ENCODE peak calls at places on chromosomes 16 and 17, in nine cellular contexts. One of them, this sample, is unnamed.

GRCh38 chr17:16872836-16873653 is 98.9 kb downstream of the TNFRSF13B start:
- DNase-seq in astrocyte of the cerebellum: no peak
- DNase-seq in left colon: peak
- DNase-seq in HEK293T: peak
- DNase-seq in stimulated activated CD4-positive, alpha-beta T cell treated with anti-CD3 and anti-CD28 coated beads, Interleukin-4, amount 100 ng/mL, for 4 hours: peak
- DNase-seq in HuH-7: peak
- DNase-seq in ACHN: peak
- DNase-seq in nephron progenitor cell: peak
- DNase-seq in NCI-H524: no peak
- DNase-seq in this sample: no peak

GRCh38 chr16:64150193-64150592 is 971.7 kb downstream of the CDH11 start:
- DNase-seq in stimulated activated CD4-positive, alpha-beta T cell treated with anti-CD3 and anti-CD28 coated beads, Interleukin-4, amount 100 ng/mL, for 4 hours: no peak
- DNase-seq in left colon: no peak
- DNase-seq in HuH-7: no peak
- DNase-seq in NCI-H524: no peak
- DNase-seq in ACHN: no peak
- DNase-seq in nephron progenitor cell: no peak
- DNase-seq in HEK293T: no peak
- DNase-seq in astrocyte of the cerebellum: no peak
- DNase-seq in this sample: no peak

GRCh38 chr16:67399218-67399733 is 6.0 kb upstream of the TPPP3 start:
- DNase-seq in HEK293T: no peak
- DNase-seq in astrocyte of the cerebellum: no peak
- DNase-seq in NCI-H524: no peak
- DNase-seq in stimulated activated CD4-positive, alpha-beta T cell treated with anti-CD3 and anti-CD28 coated beads, Interleukin-4, amount 100 ng/mL, for 4 hours: peak
- DNase-seq in HuH-7: peak
- DNase-seq in ACHN: no peak
- DNase-seq in left colon: peak
- DNase-seq in nephron progenitor cell: peak
- DNase-seq in this sample: peak

GRCh38 chr16:8655184-8655717 is 19.2 kb upstream of the ABAT start:
- DNase-seq in NCI-H524: no peak
- DNase-seq in astrocyte of the cerebellum: no peak
- DNase-seq in HuH-7: peak
- DNase-seq in ACHN: peak
- DNase-seq in stimulated activated CD4-positive, alpha-beta T cell treated with anti-CD3 and anti-CD28 coated beads, Interleukin-4, amount 100 ng/mL, for 4 hours: no peak
- DNase-seq in left colon: no peak
- DNase-seq in nephron progenitor cell: peak
- DNase-seq in HEK293T: peak
- DNase-seq in this sample: no peak

GRCh38 chr16:31134625-31135534 is 647 bp downstream of the PRSS8 start:
- DNase-seq in HuH-7: no peak
- DNase-seq in ACHN: peak
- DNase-seq in NCI-H524: peak
- DNase-seq in astrocyte of the cerebellum: no peak
- DNase-seq in stimulated activated CD4-positive, alpha-beta T cell treated with anti-CD3 and anti-CD28 coated beads, Interleukin-4, amount 100 ng/mL, for 4 hours: no peak
- DNase-seq in left colon: peak
- DNase-seq in nephron progenitor cell: peak
- DNase-seq in HEK293T: no peak
- DNase-seq in this sample: no peak

GRCh38 chr17:1532836-1533602 is 16.6 kb upstream of the INPP5K start:
- DNase-seq in NCI-H524: no peak
- DNase-seq in HuH-7: peak
- DNase-seq in stimulated activated CD4-positive, alpha-beta T cell treated with anti-CD3 and anti-CD28 coated beads, Interleukin-4, amount 100 ng/mL, for 4 hours: no peak
- DNase-seq in left colon: no peak
- DNase-seq in ACHN: peak
- DNase-seq in HEK293T: peak
- DNase-seq in astrocyte of the cerebellum: no peak
- DNase-seq in nephron progenitor cell: no peak
- DNase-seq in this sample: peak

GRCh38 chr17:83183951-83184506 is 104.6 kb downstream of the METRNL start:
- DNase-seq in stimulated activated CD4-positive, alpha-beta T cell treated with anti-CD3 and anti-CD28 coated beads, Interleukin-4, amount 100 ng/mL, for 4 hours: no peak
- DNase-seq in left colon: no peak
- DNase-seq in nephron progenitor cell: peak
- DNase-seq in HuH-7: no peak
- DNase-seq in astrocyte of the cerebellum: no peak
- DNase-seq in ACHN: no peak
- DNase-seq in NCI-H524: no peak
- DNase-seq in HEK293T: no peak
- DNase-seq in this sample: no peak

GRCh38 chr17:75723201-75723930 is 2.1 kb downstream of the ITGB4 start:
- DNase-seq in ACHN: no peak
- DNase-seq in stimulated activated CD4-positive, alpha-beta T cell treated with anti-CD3 and anti-CD28 coated beads, Interleukin-4, amount 100 ng/mL, for 4 hours: no peak
- DNase-seq in NCI-H524: no peak
- DNase-seq in astrocyte of the cerebellum: no peak
- DNase-seq in HEK293T: no peak
- DNase-seq in HuH-7: no peak
- DNase-seq in left colon: peak
- DNase-seq in nephron progenitor cell: no peak
- DNase-seq in this sample: no peak

GRCh38 chr17:32226881-32227280 is 38.8 kb upstream of the RHBDL3 start:
- DNase-seq in nephron progenitor cell: no peak
- DNase-seq in stimulated activated CD4-positive, alpha-beta T cell treated with anti-CD3 and anti-CD28 coated beads, Interleukin-4, amount 100 ng/mL, for 4 hours: no peak
- DNase-seq in HuH-7: no peak
- DNase-seq in left colon: no peak
- DNase-seq in astrocyte of the cerebellum: no peak
- DNase-seq in ACHN: no peak
- DNase-seq in HEK293T: no peak
- DNase-seq in NCI-H524: no peak
- DNase-seq in this sample: no peak

GRCh38 chr16:87240211-87241134 is 76.7 kb downstream of the C16orf95 start:
- DNase-seq in NCI-H524: no peak
- DNase-seq in stimulated activated CD4-positive, alpha-beta T cell treated with anti-CD3 and anti-CD28 coated beads, Interleukin-4, amount 100 ng/mL, for 4 hours: no peak
- DNase-seq in nephron progenitor cell: no peak
- DNase-seq in left colon: no peak
- DNase-seq in astrocyte of the cerebellum: no peak
- DNase-seq in ACHN: no peak
- DNase-seq in HuH-7: no peak
- DNase-seq in HEK293T: no peak
- DNase-seq in this sample: no peak

GRCh38 chr17:83008526-83008925 is 70.9 kb upstream of the METRNL start:
- DNase-seq in NCI-H524: no peak
- DNase-seq in stimulated activated CD4-positive, alpha-beta T cell treated with anti-CD3 and anti-CD28 coated beads, Interleukin-4, amount 100 ng/mL, for 4 hours: no peak
- DNase-seq in HEK293T: no peak
- DNase-seq in HuH-7: no peak
- DNase-seq in astrocyte of the cerebellum: no peak
- DNase-seq in ACHN: no peak
- DNase-seq in left colon: no peak
- DNase-seq in nephron progenitor cell: no peak
- DNase-seq in this sample: no peak

GRCh38 chr16:81798311-81799137 is 19.4 kb downstream of the PLCG2 start:
- DNase-seq in ACHN: no peak
- DNase-seq in NCI-H524: no peak
- DNase-seq in nephron progenitor cell: no peak
- DNase-seq in astrocyte of the cerebellum: no peak
- DNase-seq in stimulated activated CD4-positive, alpha-beta T cell treated with anti-CD3 and anti-CD28 coated beads, Interleukin-4, amount 100 ng/mL, for 4 hours: no peak
- DNase-seq in HEK293T: no peak
- DNase-seq in HuH-7: no peak
- DNase-seq in left colon: no peak
- DNase-seq in this sample: no peak